ENCODE peak calls at places on chromosomes 13 and 19, in eight cellular contexts. J, K, H, B, I, O, T and E are unnamed samples.

GRCh38 chr13:107585466-107585865 is 629.9 kb downstream of the LIG4 start:
- DNase-seq in T (no peak), K (no peak), H (no peak), J (no peak), I (no peak), O (no peak), B (peak; percentile 28), E (no peak)

GRCh38 chr19:50383852-50384684 is at the start of gene POLD1:
- DNase-seq in T (peak; percentile 98), B (peak; percentile 100), H (peak; percentile 98), I (peak; percentile 96), O (peak; percentile 100), K (peak; percentile 98), J (peak; percentile 100), E (peak; percentile 99)

GRCh38 chr13:89554801-89555200 is 1792.7 kb upstream of the MIR17HG start:
- DNase-seq in T (no peak), O (no peak), K (no peak), J (no peak), B (no peak), H (no peak), I (no peak), E (no peak)

GRCh38 chr19:35731779-35732405 is 10.4 kb downstream of the IGFLR1 start:
- DNase-seq in H (no peak), I (no peak), J (no peak), T (no peak), B (no peak), O (no peak), K (no peak), E (no peak)

GRCh38 chr19:30669329-30670010 is 297.3 kb downstream of the ZNF536 start:
- DNase-seq in T (peak; percentile 69), O (peak; percentile 80), I (peak; percentile 53), K (peak; percentile 80), J (peak; percentile 36), B (peak; percentile 81), H (peak; percentile 60), E (peak; percentile 19)

GRCh38 chr19:46674416-46675178 is 13.6 kb upstream of the DACT3 start:
- DNase-seq in H (no peak), K (no peak), T (no peak), O (no peak), J (no peak), B (no peak), I (no peak), E (no peak)

GRCh38 chr19:51027126-51027806 is 850 bp upstream of the KLK11 start:
- DNase-seq in I (no peak), B (peak; percentile 56), H (no peak), J (no peak), T (no peak), K (no peak), O (no peak), E (no peak)

GRCh38 chr13:42968906-42969305 is 23.1 kb downstream of the EPSTI1 start:
- DNase-seq in I (no peak), J (no peak), H (no peak), O (peak; percentile 83), B (peak; percentile 40), K (no peak), T (no peak), E (no peak)

GRCh38 chr13:90867336-90867683 is 480.2 kb upstream of the MIR17HG start:
- DNase-seq in I (peak; percentile 52), B (peak; percentile 78), H (peak; percentile 50), J (no peak), T (peak; percentile 40), O (peak; percentile 67), K (peak; percentile 57), E (peak; percentile 59)

GRCh38 chr19:37966211-37967072 is 59.4 kb downstream of the SIPA1L3 start:
- DNase-seq in K (no peak), J (no peak), I (no peak), H (no peak), O (no peak), B (no peak), T (no peak), E (no peak)

GRCh38 chr13:102326381-102327118 is 75.3 kb downstream of the FGF14 start:
- DNase-seq in I (no peak), T (no peak), H (no peak), J (no peak), K (no peak), O (no peak), B (no peak), E (no peak)

GRCh38 chr19:55082023-55082851 is 6.6 kb downstream of the EPS8L1 start:
- DNase-seq in H (no peak), J (no peak), O (no peak), K (no peak), I (peak; percentile 89), T (no peak), B (no peak), E (peak; percentile 71)

GRCh38 chr13:94548382-94549240 is 47.3 kb downstream of the TGDS start:
- DNase-seq in B (peak; percentile 69), T (peak; percentile 58), I (peak; percentile 21), K (peak; percentile 61), H (peak; percentile 14), J (peak; percentile 6), O (peak; percentile 80), E (peak; percentile 79)

GRCh38 chr13:60265566-60265965 is 101.8 kb upstream of the DIAPH3 start:
- DNase-seq in H (no peak), I (no peak), T (no peak), K (no peak), O (no peak), B (no peak), J (no peak), E (no peak)

GRCh38 chr19:55156202-55157063 is 1.1 kb downstream of the TNNI3 start:
- DNase-seq in I (no peak), J (peak; percentile 70), O (peak; percentile 68), T (peak; percentile 83), K (no peak), B (peak; percentile 72), H (no peak), E (peak; percentile 45)

GRCh38 chr13:33132644-33133440 is 116.6 kb downstream of the KL start:
- DNase-seq in B (no peak), H (no peak), O (no peak), K (no peak), J (no peak), I (no peak), T (no peak), E (no peak)

GRCh38 chr19:422213-422916 is 13.4 kb upstream of the C2CD4C start:
- DNase-seq in K (no peak), J (no peak), H (no peak), T (no peak), O (no peak), I (no peak), B (no peak), E (no peak)

GRCh38 chr19:55519461-55520311 is 17.2 kb downstream of the SBK2 start:
- DNase-seq in I (peak; percentile 97), O (no peak), K (no peak), J (no peak), T (no peak), H (no peak), B (no peak), E (peak; percentile 60)

GRCh38 chr19:48543121-48543710 is 8.8 kb upstream of the SULT2B1 start:
- DNase-seq in I (peak; percentile 72), K (no peak), T (no peak), H (no peak), J (no peak), B (peak; percentile 53), O (peak; percentile 51), E (no peak)

GRCh38 chr13:36885901-36886300 is 34.1 kb downstream of the SMAD9 start:
- DNase-seq in O (no peak), J (no peak), I (no peak), B (no peak), T (no peak), H (no peak), K (no peak), E (no peak)

GRCh38 chr19:56566904-56567273 is 379 bp upstream of the ZNF470 start:
- DNase-seq in O (peak; percentile 62), I (no peak), T (peak; percentile 61), K (peak; percentile 54), J (no peak), H (no peak), B (peak; percentile 57), E (peak; percentile 38)
- TF ChIP-seq POLR2A in O (no peak), I (no peak), T (no peak), K (no peak), J (no peak), H (no peak), B (no peak), E (no peak)

GRCh38 chr19:45613926-45614725 is 12.1 kb upstream of the GPR4 start:
- DNase-seq in O (peak; percentile 71), J (peak; percentile 60), K (no peak), B (no peak), T (no peak), I (peak; percentile 87), H (no peak), E (peak; percentile 82)
- TF ChIP-seq POLR2A in O (peak; percentile 69), J (no peak), K (no peak), B (peak; percentile 32), T (no peak), I (no peak), H (no peak), E (no peak)

DNA sequence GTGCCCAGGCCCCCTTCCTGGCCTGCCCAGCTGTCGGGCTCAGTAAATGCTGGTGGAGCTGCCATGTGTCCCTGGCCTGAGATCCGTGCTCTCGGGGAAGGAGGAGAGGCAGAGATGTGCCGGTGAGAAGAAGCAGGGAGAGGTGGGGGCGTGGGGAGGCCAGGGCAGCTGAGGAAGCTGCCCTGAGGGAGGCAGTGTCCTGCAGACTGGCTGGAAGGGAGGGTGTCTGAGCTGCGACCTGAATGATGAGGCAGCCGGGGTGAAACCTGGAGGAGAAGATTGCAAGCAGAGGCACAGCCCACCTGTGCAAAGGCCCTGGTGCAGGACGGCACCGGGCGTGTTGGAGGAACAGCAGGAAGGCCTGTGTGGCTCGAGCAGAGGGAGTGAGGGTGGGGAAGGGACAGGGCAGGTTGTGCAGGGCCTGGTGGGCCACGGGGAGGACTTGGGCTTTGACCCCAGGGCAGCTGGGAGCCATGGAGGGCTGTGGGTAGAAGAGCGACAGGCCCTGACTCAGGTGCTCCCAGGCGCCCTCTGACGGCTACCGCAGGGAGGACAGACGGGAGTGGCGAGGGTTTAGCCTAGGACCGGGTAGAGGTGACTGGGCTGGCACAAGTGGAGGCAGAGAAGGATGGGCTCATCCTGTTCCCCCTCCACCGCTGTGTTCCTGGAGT is 14.0 kb upstream of the CELF5 start:
- DNase-seq in J (peak; percentile 90), B (peak; percentile 61), H (no peak), O (peak; percentile 84), K (no peak), T (peak; percentile 55), I (no peak), E (peak; percentile 46)
- TF ChIP-seq POLR2A in J (no peak), B (no peak), H (no peak), O (no peak), K (no peak), T (no peak), I (no peak), E (no peak)

GRCh38 chr13:79481685-79482052 is 714 bp downstream of the NDFIP2 start:
- DNase-seq in J (no peak), O (peak; percentile 57), K (no peak), I (no peak), H (no peak), T (no peak), B (peak; percentile 37), E (peak; percentile 69)

GRCh38 chr13:79483302-79483701 is 2.3 kb downstream of the NDFIP2 start:
- DNase-seq in I (no peak), O (no peak), J (no peak), H (no peak), B (no peak), K (no peak), T (no peak), E (no peak)

GRCh38 chr13:79477968-79478367 is 3.0 kb upstream of the NDFIP2 start:
- DNase-seq in O (no peak), H (no peak), K (no peak), B (peak; percentile 15), J (no peak), I (no peak), T (peak; percentile 71), E (no peak)

GRCh38 chr13:79482271-79482970 is 1.5 kb downstream of the NDFIP2 start:
- DNase-seq in I (no peak), K (no peak), B (no peak), O (no peak), T (no peak), H (no peak), J (no peak), E (peak; percentile 25)

GRCh38 chr13:79480954-79481684 is at the start of gene NDFIP2:
- DNase-seq in J (peak; percentile 49), H (peak; percentile 49), I (peak; percentile 41), O (peak; percentile 92), K (peak; percentile 73), B (peak; percentile 91), T (peak; percentile 92), E (peak; percentile 88)
- TF ChIP-seq POLR2A in J (peak; percentile 68), H (no peak), I (peak; percentile 73), O (peak; percentile 84), K (peak; percentile 15), B (peak; percentile 90), T (peak; percentile 73), E (peak; percentile 82)